ENCODE peak calls at places on chromosomes 2 and 18, in six cellular contexts. Y is GM10248; M is T follicular helper cell; X is NCI-H69; D is RWPE1; J is activated CD4-positive, alpha-beta T cell treated with anti-CD3 and anti-CD28 coated beads, Interleukin-2, amount 10 ng/mL, durations not matched to agents 24 days and 14 days. F is an unnamed sample.

GRCh38 chr18:22285299-22286140 is 116.1 kb downstream of the GATA6 start:
- DNase-seq in D (peak), J (no peak), Y (no peak), M (no peak), X (no peak), F (no peak)

GRCh38 chr18:5720132-5720531 is 175.2 kb downstream of the TMEM200C start:
- DNase-seq in D (no peak), Y (no peak), X (peak), M (no peak), J (no peak), F (no peak)

GRCh38 chr2:180660207-180660606 is 320.2 kb upstream of the UBE2E3 start:
- DNase-seq in D (no peak), X (no peak), M (no peak), J (no peak), Y (no peak), F (no peak)

GRCh38 chr2:172340394-172340793 is 87.0 kb upstream of the ITGA6 start:
- DNase-seq in M (no peak), Y (no peak), D (no peak), X (no peak), J (no peak), F (no peak)

GRCh38 chr18:39624934-39625333 is 2059.3 kb upstream of the CELF4 start:
- DNase-seq in J (no peak), X (no peak), Y (no peak), M (no peak), D (peak), F (no peak)

GRCh38 chr2:56565143-56565542 is 381.4 kb downstream of the CCDC85A start:
- DNase-seq in X (no peak), Y (no peak), J (no peak), M (no peak), D (no peak), F (no peak)

GRCh38 chr2:234178309-234179030 is 128.0 kb downstream of the SPP2 start:
- DNase-seq in J (no peak), M (no peak), X (peak), Y (no peak), D (no peak), F (peak)

GRCh38 chr18:6885992-6886823 is 156.7 kb downstream of the ARHGAP28 start:
- DNase-seq in J (peak), M (no peak), D (peak), X (peak), Y (peak), F (peak)

GRCh38 chr2:231961349-231962166 is at the start of gene DIS3L2:
- DNase-seq in D (peak), X (peak), J (peak), M (peak), Y (peak), F (peak)

GRCh38 chr2:232315049-232315922 is 63.3 kb upstream of the ALPP start:
- DNase-seq in X (no peak), Y (peak), M (peak), J (peak), D (peak), F (no peak)

GRCh38 chr2:240131296-240131695 is 4.8 kb downstream of the COPS9 start:
- DNase-seq in D (no peak), Y (no peak), X (no peak), M (no peak), J (no peak), F (no peak)

GRCh38 chr2:226661789-226662545 is 137.7 kb downstream of the IRS1 start:
- DNase-seq in X (peak), D (peak), Y (no peak), J (no peak), M (no peak), F (no peak)

GRCh38 chr2:101348851-101349250 is 38.5 kb downstream of the CREG2 start:
- DNase-seq in Y (no peak), D (no peak), M (no peak), X (no peak), J (no peak), F (no peak)

GRCh38 chr18:33708876-33709275 is 130.9 kb downstream of the ASXL3 start:
- DNase-seq in M (no peak), X (no peak), D (no peak), Y (no peak), J (no peak), F (no peak)

GRCh38 chr2:136319227-136319626 is 201.3 kb upstream of the CXCR4 start:
- DNase-seq in J (no peak), M (no peak), Y (peak), D (no peak), X (no peak), F (no peak)

GRCh38 chr2:113962692-113963480 is 73.0 kb downstream of the ACTR3 start:
- DNase-seq in Y (no peak), D (peak), X (no peak), M (no peak), J (no peak), F (no peak)

GRCh38 chr2:130162968-130163367 is 18.1 kb upstream of the CCDC74B start:
- DNase-seq in D (no peak), X (no peak), J (no peak), Y (no peak), M (no peak), F (no peak)

GRCh38 chr2:20877944-20878343 is 55.0 kb upstream of the LDAH start:
- DNase-seq in Y (no peak), X (no peak), D (no peak), M (no peak), J (peak), F (no peak)

GRCh38 chr18:57444301-57444759 is 9.2 kb downstream of the ONECUT2 start:
- DNase-seq in D (no peak), J (no peak), X (peak), M (no peak), Y (no peak), F (peak)

GRCh38 chr2:157460384-157460837 is 16.5 kb upstream of the CYTIP start:
- DNase-seq in D (no peak), Y (no peak), J (peak), X (peak), M (no peak), F (no peak)

GRCh38 chr2:69013123-69013836 is at the start of gene ANTXR1:
- DNase-seq in Y (peak), X (peak), J (peak), D (peak), M (no peak), F (peak)

GRCh38 chr2:55961318-55961911 is 37.8 kb upstream of the EFEMP1 start:
- DNase-seq in M (no peak), D (peak), X (peak), J (no peak), Y (peak), F (peak)

GRCh38 chr2:235740821-235741220 is 247.0 kb downstream of the AGAP1 start:
- DNase-seq in D (peak), J (no peak), M (no peak), Y (no peak), X (peak), F (peak)

GRCh38 chr2:126534508-126534907 is 121.5 kb upstream of the GYPC start:
- DNase-seq in D (no peak), Y (no peak), J (peak), M (no peak), X (no peak), F (no peak)

GRCh38 chr2:152743004-152743403 is 24.6 kb downstream of the ARL6IP6 start:
- DNase-seq in Y (peak), M (no peak), X (peak), J (no peak), D (peak), F (peak)

GRCh38 chr18:63476666-63477065 is at the start of gene SERPINB5:
- DNase-seq in D (peak), Y (no peak), X (peak), M (no peak), J (no peak), F (peak)

GRCh38 chr2:23249348-23249747 is 135.6 kb upstream of the KLHL29 start:
- DNase-seq in Y (no peak), X (no peak), M (no peak), J (no peak), D (no peak), F (no peak)

GRCh38 chr2:50480507-50480906 is 551.4 kb downstream of the NRXN1 start:
- DNase-seq in J (no peak), D (no peak), M (no peak), X (peak), Y (no peak), F (peak)

GRCh38 chr18:67139899-67140298 is 376.6 kb downstream of the DSEL start:
- DNase-seq in Y (no peak), J (no peak), M (no peak), X (no peak), D (no peak), F (no peak)

GRCh38 chr2:188132385-188132784 is 159.3 kb upstream of the GULP1 start:
- DNase-seq in D (no peak), M (no peak), X (peak), J (no peak), Y (no peak), F (no peak)

GRCh38 chr2:84243788-84244627 is 215.1 kb downstream of the SUCLG1 start:
- DNase-seq in D (no peak), X (no peak), M (no peak), J (no peak), Y (no peak), F (no peak)

GRCh38 chr2:4828682-4829374 is 863.4 kb upstream of the SOX11 start:
- DNase-seq in D (no peak), M (no peak), Y (no peak), J (peak), X (no peak), F (no peak)